ENCODE peak calls at places on chromosome 1, in six cellular contexts. A is Calu3, P is stomach, E is GM20000, L is GM12865, S is AG09319. N is an unnamed sample.

GRCh38 chr1:203189951-203190352 is 3.4 kb upstream of the CHI3L1 start:
- DNase-seq in L (no peak), S (no peak), A (no peak), E (no peak), P (no peak), N (no peak)

GRCh38 chr1:26994772-26995625 is 1.5 kb downstream of the TRNP1 start:
- DNase-seq in E (no peak), A (no peak), P (no peak), S (no peak), L (no peak), N (no peak)

GRCh38 chr1:53957231-53957818 is 11.2 kb downstream of the LRRC42 start:
- DNase-seq in L (no peak), P (no peak), A (no peak), E (no peak), S (no peak), N (peak)

GRCh38 chr1:164772635-164773034 is 213.7 kb downstream of the PBX1 start:
- DNase-seq in S (peak), A (peak), L (peak), P (peak), E (no peak), N (peak)

GRCh38 chr1:116755036-116755435 is 806 bp downstream of the CD2 start:
- DNase-seq in P (no peak), L (no peak), E (no peak), A (no peak), S (no peak), N (no peak)

GRCh38 chr1:41504126-41505035 is 19.9 kb upstream of the EDN2 start:
- DNase-seq in L (no peak), S (peak), P (no peak), A (peak), E (no peak), N (peak)

GRCh38 chr1:151472852-151473731 is 13.8 kb upstream of the POGZ start:
- DNase-seq in S (no peak), A (peak), L (peak), E (peak), P (peak), N (peak)

GRCh38 chr1:230251644-230252191 is 174.4 kb downstream of the PGBD5 start:
- DNase-seq in A (no peak), S (no peak), E (peak), P (no peak), L (peak), N (no peak)

GRCh38 chr1:56394298-56394697 is 185.1 kb downstream of the PLPP3 start:
- DNase-seq in S (no peak), E (no peak), L (no peak), A (no peak), P (no peak), N (no peak)

GRCh38 chr1:106747791-106748190 is 308.7 kb upstream of the PRMT6 start:
- DNase-seq in S (no peak), P (no peak), A (no peak), E (no peak), L (no peak), N (no peak)

GRCh38 chr1:176517484-176517883 is 54.5 kb downstream of the PAPPA2 start:
- DNase-seq in P (no peak), E (no peak), L (peak), A (no peak), S (no peak), N (peak)

GRCh38 chr1:58650141-58650540 is 49.7 kb downstream of the MYSM1 start:
- DNase-seq in L (no peak), S (no peak), E (no peak), P (no peak), A (no peak), N (no peak)

GRCh38 chr1:97457446-97458089 is 463.3 kb downstream of the DPYD start:
- DNase-seq in L (no peak), P (no peak), A (no peak), S (no peak), E (no peak), N (peak)

GRCh38 chr1:43572084-43572483 is 41.4 kb downstream of the PTPRF start:
- DNase-seq in S (no peak), L (no peak), P (no peak), A (no peak), E (no peak), N (no peak)

GRCh38 chr1:16167331-16168143 is 11.7 kb upstream of the EPHA2 start:
- DNase-seq in A (peak), E (peak), L (peak), P (peak), S (no peak), N (no peak)

GRCh38 chr1:100448371-100448770 is 89.6 kb upstream of the GPR88 start:
- DNase-seq in L (no peak), E (no peak), S (no peak), P (peak), A (peak), N (no peak)

GRCh38 chr1:183872406-183872805 is 67.5 kb downstream of the RGL1 start:
- DNase-seq in A (no peak), P (no peak), S (peak), L (no peak), E (no peak), N (peak)

GRCh38 chr1:185646202-185646683 is 87.9 kb upstream of the HMCN1 start:
- DNase-seq in L (no peak), E (no peak), A (peak), P (peak), S (peak), N (peak)

DNA sequence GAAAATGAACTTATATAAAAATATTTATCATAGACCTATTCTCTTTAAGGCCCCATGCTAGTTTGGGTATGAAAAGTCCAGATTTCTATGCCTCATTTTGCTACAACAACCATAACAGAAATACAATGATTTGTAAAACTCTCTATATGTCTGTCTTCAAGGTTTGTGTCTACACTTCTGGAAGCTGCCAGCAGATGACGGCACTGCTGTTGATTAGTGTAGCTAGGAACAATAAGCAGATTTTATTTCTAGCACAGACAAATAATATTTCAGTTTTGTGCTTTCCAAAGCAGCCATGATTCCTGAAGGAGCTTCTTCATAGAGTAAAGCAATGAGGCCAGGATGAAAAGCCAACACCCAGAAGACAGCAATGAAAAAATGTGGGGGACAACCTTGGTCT is 779.6 kb upstream of the ADGRL2 start:
- DNase-seq in E (no peak), A (no peak), P (no peak), L (no peak), S (no peak), N (peak)
- TF ChIP-seq CTCF in E (no peak), A (no peak), P (no peak), L (no peak), S (peak), N (peak)

GRCh38 chr1:10513199-10513598 is 38.4 kb downstream of the PEX14 start:
- DNase-seq in P (no peak), S (no peak), E (no peak), L (peak), A (no peak), N (no peak)

GRCh38 chr1:10516925-10517676 is 42.4 kb downstream of the PEX14 start:
- DNase-seq in P (no peak), A (no peak), S (no peak), L (no peak), E (no peak), N (no peak)

GRCh38 chr1:10515627-10516026 is 40.9 kb downstream of the PEX14 start:
- DNase-seq in L (peak), S (no peak), P (no peak), E (no peak), A (no peak), N (no peak)

GRCh38 chr1:10516244-10516643 is 41.5 kb downstream of the PEX14 start:
- DNase-seq in S (no peak), L (peak), A (no peak), E (no peak), P (no peak), N (no peak)

GRCh38 chr1:10514490-10515235 is 39.9 kb downstream of the PEX14 start:
- DNase-seq in E (no peak), S (no peak), P (no peak), A (no peak), L (peak), N (peak)
- TF ChIP-seq CTCF in E (peak), S (peak), P (peak), A (no peak), L (peak), N (peak)

GRCh38 chr1:207366022-207366421 is 44.5 kb downstream of the CD55 start:
- DNase-seq in P (no peak), L (no peak), S (no peak), E (no peak), A (no peak), N (peak)
- TF ChIP-seq CTCF in P (no peak), L (no peak), S (no peak), E (no peak), A (no peak), N (no peak)

GRCh38 chr1:55211456-55211855 is 3.7 kb downstream of the USP24 start:
- DNase-seq in E (no peak), L (peak), P (no peak), S (no peak), A (no peak), N (no peak)
- TF ChIP-seq CTCF in E (no peak), L (no peak), P (no peak), S (no peak), A (no peak), N (no peak)

GRCh38 chr1:39378377-39378776 is 113.1 kb upstream of the BMP8A start:
- DNase-seq in E (no peak), L (peak), A (peak), P (no peak), S (no peak), N (no peak)
- TF ChIP-seq CTCF in E (peak), L (peak), A (peak), P (no peak), S (peak), N (peak)

DNA sequence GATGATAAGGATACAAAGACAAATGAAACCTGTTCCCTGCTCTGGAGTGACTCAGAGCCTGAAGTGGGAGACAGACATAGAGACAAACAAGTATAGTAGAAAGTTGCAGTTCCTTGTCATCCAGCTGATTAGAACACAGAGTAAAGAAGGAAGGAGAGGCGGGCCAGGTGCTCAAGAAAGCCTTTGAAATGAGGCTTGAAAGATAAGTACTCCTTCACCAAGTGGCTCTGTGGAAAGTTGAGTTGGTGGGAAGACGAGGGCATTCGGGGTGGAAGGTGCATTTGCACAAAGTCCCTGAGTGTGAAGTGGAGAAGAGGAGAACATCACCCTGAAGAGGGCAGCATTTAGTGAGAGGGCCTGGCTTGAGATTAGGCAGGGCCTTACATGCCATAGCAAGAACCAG is 17.0 kb downstream of the MARK1 start:
- DNase-seq in S (no peak), A (peak), P (no peak), L (peak), E (no peak), N (peak)
- TF ChIP-seq CTCF in S (no peak), A (no peak), P (no peak), L (peak), E (peak), N (peak)

GRCh38 chr1:160942926-160943325 is 11.7 kb downstream of the ITLN2 start:
- DNase-seq in L (no peak), A (peak), P (no peak), E (no peak), S (no peak), N (peak)
- TF ChIP-seq CTCF in L (peak), A (no peak), P (no peak), E (no peak), S (no peak), N (peak)

GRCh38 chr1:154348429-154349076 is 23.2 kb downstream of the ATP8B2 start:
- DNase-seq in A (peak), L (no peak), E (no peak), P (no peak), S (no peak), N (no peak)
- TF ChIP-seq CTCF in A (peak), L (no peak), E (no peak), P (no peak), S (no peak), N (no peak)